ENCODE peak calls at places on chromosome 9, in six cellular contexts. One of them, this sample, is unnamed.

GRCh38 chr9:33320230-33320567 is 29.9 kb downstream of the NFX1 start:
- DNase-seq in mesenchymal stem cell: no peak
- DNase-seq in neuronal stem cell: no peak
- DNase-seq in IMR-90: no peak
- DNase-seq in mesendoderm: no peak
- DNase-seq in H1: no peak
- DNase-seq in this sample: no peak

GRCh38 chr9:2494571-2494970 is 127.0 kb upstream of the VLDLR start:
- DNase-seq in mesenchymal stem cell: peak; percentile 57
- DNase-seq in neuronal stem cell: no peak
- DNase-seq in IMR-90: peak; percentile 88
- DNase-seq in mesendoderm: peak; percentile 93
- DNase-seq in H1: no peak
- DNase-seq in this sample: peak; percentile 42

GRCh38 chr9:21687351-21687750 is 115.1 kb upstream of the MTAP start:
- DNase-seq in mesenchymal stem cell: no peak
- DNase-seq in neuronal stem cell: no peak
- DNase-seq in IMR-90: no peak
- DNase-seq in mesendoderm: no peak
- DNase-seq in H1: no peak
- DNase-seq in this sample: no peak

GRCh38 chr9:18362901-18363685 is 110.9 kb upstream of the ADAMTSL1 start:
- DNase-seq in mesenchymal stem cell: no peak
- DNase-seq in neuronal stem cell: no peak
- DNase-seq in IMR-90: peak; percentile 74
- DNase-seq in mesendoderm: peak; percentile 8
- DNase-seq in H1: no peak
- DNase-seq in this sample: no peak

GRCh38 chr9:8764041-8764440 is 964.5 kb upstream of the DMAC1 start:
- DNase-seq in mesenchymal stem cell: no peak
- DNase-seq in neuronal stem cell: no peak
- DNase-seq in IMR-90: peak; percentile 5
- DNase-seq in mesendoderm: no peak
- DNase-seq in H1: no peak
- DNase-seq in this sample: no peak

GRCh38 chr9:121279841-121280388 is 12.0 kb downstream of the GSN start:
- DNase-seq in mesenchymal stem cell: no peak
- DNase-seq in neuronal stem cell: no peak
- DNase-seq in IMR-90: no peak
- DNase-seq in mesendoderm: no peak
- DNase-seq in H1: no peak
- DNase-seq in this sample: no peak

GRCh38 chr9:112173489-112174222 is 1.4 kb downstream of the SUSD1 start:
- DNase-seq in mesenchymal stem cell: no peak
- DNase-seq in neuronal stem cell: no peak
- DNase-seq in IMR-90: no peak
- DNase-seq in mesendoderm: no peak
- DNase-seq in H1: no peak
- DNase-seq in this sample: no peak

GRCh38 chr9:100277166-100277979 is 75.4 kb downstream of the TEX10 start:
- DNase-seq in mesenchymal stem cell: peak; percentile 69
- DNase-seq in neuronal stem cell: no peak
- DNase-seq in IMR-90: peak; percentile 61
- DNase-seq in mesendoderm: no peak
- DNase-seq in H1: no peak
- DNase-seq in this sample: no peak

GRCh38 chr9:96219615-96220257 is 82.2 kb downstream of the HSD17B3 start:
- DNase-seq in mesenchymal stem cell: no peak
- DNase-seq in neuronal stem cell: no peak
- DNase-seq in IMR-90: no peak
- DNase-seq in mesendoderm: peak; percentile 62
- DNase-seq in H1: peak; percentile 84
- DNase-seq in this sample: peak; percentile 70

GRCh38 chr9:70902171-70902570 is 219.2 kb downstream of the TRPM3 start:
- DNase-seq in mesenchymal stem cell: no peak
- DNase-seq in neuronal stem cell: no peak
- DNase-seq in IMR-90: peak; percentile 18
- DNase-seq in mesendoderm: no peak
- DNase-seq in H1: no peak
- DNase-seq in this sample: no peak

DNA sequence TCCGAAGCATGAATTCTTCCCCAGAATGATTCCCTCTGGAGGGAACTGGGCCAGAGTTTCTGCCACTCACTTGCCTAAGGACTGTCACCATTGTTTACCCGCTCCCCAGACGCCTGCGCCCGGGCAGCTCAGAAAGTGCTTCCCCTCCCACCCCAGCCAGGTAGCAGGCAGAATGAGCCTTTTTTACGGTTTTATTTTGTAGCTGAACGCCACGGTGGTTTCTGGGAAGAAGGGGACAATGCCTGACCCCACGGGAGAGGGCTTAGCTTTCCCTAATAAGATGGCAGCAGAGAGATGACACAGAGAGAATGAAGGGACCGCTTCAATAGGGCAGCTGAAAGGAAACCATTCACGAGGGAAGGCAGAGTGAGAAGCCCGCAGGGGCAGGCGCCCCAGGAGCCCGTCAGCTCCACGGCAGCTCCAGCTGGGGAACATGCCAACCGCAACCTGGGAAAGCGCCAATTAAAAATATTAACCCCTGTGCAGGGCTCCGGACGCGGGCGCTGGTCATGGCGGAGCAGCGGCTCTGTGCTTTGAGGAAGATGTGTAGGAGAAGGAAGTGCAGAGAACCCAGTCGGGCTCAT is 20.4 kb upstream of the NTNG2 start:
- DNase-seq in mesenchymal stem cell: peak; percentile 2
- DNase-seq in neuronal stem cell: peak; percentile 77
- DNase-seq in IMR-90: no peak
- DNase-seq in mesendoderm: peak; percentile 28
- DNase-seq in H1: peak; percentile 57
- DNase-seq in this sample: no peak
- H2BK15ac ChIP-seq in mesenchymal stem cell: no peak overlapping the region
- H2BK15ac ChIP-seq in neuronal stem cell: no peak overlapping the region
- H2BK15ac ChIP-seq in IMR-90: no peak overlapping the region
- H2BK15ac ChIP-seq in mesendoderm: no peak overlapping the region
- H2BK15ac ChIP-seq in H1: peak overlapping the region; percentile 46
- H2BK15ac ChIP-seq in this sample: peak overlapping the region; percentile 58

DNA sequence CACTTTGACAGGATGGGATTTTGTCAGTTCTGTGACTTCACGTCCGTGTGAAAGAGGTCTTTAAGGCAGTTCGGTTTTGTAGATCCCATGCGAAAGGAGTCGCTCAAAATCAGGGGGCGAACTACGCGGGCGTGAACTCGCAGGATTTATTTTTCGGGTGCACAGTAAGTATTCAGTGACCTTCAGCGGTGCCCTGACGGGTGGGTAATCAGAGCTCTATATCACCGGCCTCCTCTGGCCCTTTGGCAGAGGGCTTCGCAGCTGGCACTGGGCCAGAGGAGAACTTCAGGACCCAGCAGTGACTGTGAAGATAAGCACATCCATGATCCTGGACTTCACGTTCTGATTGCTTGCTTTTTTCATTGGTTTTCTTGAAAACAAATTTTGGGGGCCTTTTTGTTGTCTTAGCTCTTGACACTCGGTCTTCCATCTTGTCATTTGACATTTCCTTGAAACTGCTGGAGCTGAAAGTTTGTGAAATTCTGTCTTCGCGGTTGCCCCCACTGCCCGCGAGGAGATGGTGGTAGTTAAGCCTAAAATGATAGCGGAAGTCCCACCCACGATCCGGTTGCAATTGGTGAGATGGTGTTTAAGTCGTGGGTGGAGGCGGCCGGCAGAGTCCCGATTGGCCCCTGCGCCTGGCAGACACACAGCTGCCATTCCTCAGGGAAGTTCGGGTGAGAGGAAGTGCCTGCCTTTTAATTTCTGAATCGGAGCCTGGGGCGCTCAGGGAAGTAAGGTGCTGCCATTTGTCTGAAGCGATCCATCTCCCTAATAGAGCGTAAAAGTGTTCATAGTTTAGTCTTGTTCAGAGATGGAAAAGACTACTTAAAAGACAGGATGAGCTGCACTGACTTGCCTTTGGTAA is at the start of gene FAM120AOS:
- DNase-seq in mesenchymal stem cell: peak; percentile 97
- DNase-seq in neuronal stem cell: peak; percentile 78
- DNase-seq in IMR-90: peak; percentile 95
- DNase-seq in mesendoderm: peak; percentile 97
- DNase-seq in H1: peak; percentile 81
- DNase-seq in this sample: peak; percentile 93
- H2BK15ac ChIP-seq in mesenchymal stem cell: peak within 1 kb of the TSS; percentile 40
- H2BK15ac ChIP-seq in neuronal stem cell: peak within 1 kb of the TSS; percentile 98
- H2BK15ac ChIP-seq in IMR-90: no peak within 1 kb of the TSS
- H2BK15ac ChIP-seq in mesendoderm: no peak within 1 kb of the TSS
- H2BK15ac ChIP-seq in H1: no peak within 1 kb of the TSS
- H2BK15ac ChIP-seq in this sample: no peak within 1 kb of the TSS

GRCh38 chr9:125739442-125739841 is 7.7 kb upstream of the PBX3 start:
- DNase-seq in mesenchymal stem cell: no peak
- DNase-seq in neuronal stem cell: no peak
- DNase-seq in IMR-90: no peak
- DNase-seq in mesendoderm: no peak
- DNase-seq in H1: no peak
- DNase-seq in this sample: no peak
- H2BK15ac ChIP-seq in mesenchymal stem cell: no peak overlapping the region
- H2BK15ac ChIP-seq in neuronal stem cell: no peak overlapping the region
- H2BK15ac ChIP-seq in IMR-90: no peak overlapping the region
- H2BK15ac ChIP-seq in mesendoderm: no peak overlapping the region
- H2BK15ac ChIP-seq in H1: no peak overlapping the region
- H2BK15ac ChIP-seq in this sample: no peak overlapping the region

GRCh38 chr9:23636199-23636598 is 189.8 kb downstream of the ELAVL2 start:
- DNase-seq in mesenchymal stem cell: no peak
- DNase-seq in neuronal stem cell: no peak
- DNase-seq in IMR-90: no peak
- DNase-seq in mesendoderm: no peak
- DNase-seq in H1: no peak
- DNase-seq in this sample: no peak

GRCh38 chr9:23635276-23635675 is 190.8 kb downstream of the ELAVL2 start:
- DNase-seq in mesenchymal stem cell: no peak
- DNase-seq in neuronal stem cell: no peak
- DNase-seq in IMR-90: no peak
- DNase-seq in mesendoderm: no peak
- DNase-seq in H1: no peak
- DNase-seq in this sample: no peak

GRCh38 chr9:23630488-23630887 is 195.6 kb downstream of the ELAVL2 start:
- DNase-seq in mesenchymal stem cell: no peak
- DNase-seq in neuronal stem cell: no peak
- DNase-seq in IMR-90: no peak
- DNase-seq in mesendoderm: no peak
- DNase-seq in H1: no peak
- DNase-seq in this sample: no peak
- H2BK15ac ChIP-seq in mesenchymal stem cell: no peak overlapping the region
- H2BK15ac ChIP-seq in neuronal stem cell: no peak overlapping the region
- H2BK15ac ChIP-seq in IMR-90: no peak overlapping the region
- H2BK15ac ChIP-seq in mesendoderm: no peak overlapping the region
- H2BK15ac ChIP-seq in H1: no peak overlapping the region
- H2BK15ac ChIP-seq in this sample: no peak overlapping the region

GRCh38 chr9:114077162-114077837 is 800 bp downstream of the AMBP start:
- DNase-seq in mesenchymal stem cell: no peak
- DNase-seq in neuronal stem cell: no peak
- DNase-seq in IMR-90: no peak
- DNase-seq in mesendoderm: no peak
- DNase-seq in H1: no peak
- DNase-seq in this sample: no peak
- H2BK15ac ChIP-seq in mesenchymal stem cell: no peak overlapping the region
- H2BK15ac ChIP-seq in neuronal stem cell: no peak overlapping the region
- H2BK15ac ChIP-seq in IMR-90: no peak overlapping the region
- H2BK15ac ChIP-seq in mesendoderm: no peak overlapping the region
- H2BK15ac ChIP-seq in H1: no peak overlapping the region
- H2BK15ac ChIP-seq in this sample: no peak overlapping the region

DNA sequence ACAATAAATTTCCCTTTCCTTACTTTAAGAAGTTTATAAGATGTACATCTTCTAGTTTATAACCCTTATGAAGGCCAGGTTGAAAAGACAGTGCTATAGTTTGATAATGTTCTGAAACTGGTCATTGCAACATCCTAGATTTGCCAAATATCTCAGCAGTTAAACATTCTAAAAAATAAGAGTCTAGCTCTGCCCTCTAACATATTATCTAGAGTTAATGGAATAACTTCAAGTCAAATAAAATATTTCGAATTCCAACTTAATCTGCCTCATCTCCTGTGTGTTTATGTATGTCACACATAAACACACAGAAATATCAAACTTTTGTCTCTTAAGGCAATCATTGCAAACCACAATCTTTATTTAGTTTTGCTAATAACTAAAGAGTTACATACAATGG is 796.6 kb downstream of the TLE1 start:
- DNase-seq in mesenchymal stem cell: no peak
- DNase-seq in neuronal stem cell: no peak
- DNase-seq in IMR-90: peak; percentile 42
- DNase-seq in mesendoderm: no peak
- DNase-seq in H1: no peak
- DNase-seq in this sample: no peak
- H2BK15ac ChIP-seq in mesenchymal stem cell: no peak overlapping the region
- H2BK15ac ChIP-seq in neuronal stem cell: no peak overlapping the region
- H2BK15ac ChIP-seq in IMR-90: no peak overlapping the region
- H2BK15ac ChIP-seq in mesendoderm: no peak overlapping the region
- H2BK15ac ChIP-seq in H1: no peak overlapping the region
- H2BK15ac ChIP-seq in this sample: no peak overlapping the region

DNA sequence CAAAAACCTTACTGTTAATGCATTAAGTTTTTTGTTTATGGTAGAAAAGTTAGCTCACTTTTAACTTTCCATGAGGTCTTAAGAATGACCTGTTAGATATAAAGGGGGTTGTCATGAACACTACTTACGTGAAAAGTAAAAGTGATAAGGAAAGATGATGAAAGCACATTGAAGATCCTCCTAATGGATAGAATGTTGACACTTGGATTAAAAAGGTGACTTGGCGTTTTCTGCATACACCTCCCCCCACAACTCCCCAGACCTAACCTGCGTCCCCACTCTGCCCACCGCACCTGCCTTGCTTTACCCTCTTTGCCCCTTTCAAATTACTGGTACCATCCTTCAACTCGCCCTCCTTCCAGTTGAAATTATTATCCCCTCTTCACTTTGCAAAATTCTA is 32.0 kb downstream of the TJP2 start:
- DNase-seq in mesenchymal stem cell: no peak
- DNase-seq in neuronal stem cell: no peak
- DNase-seq in IMR-90: no peak
- DNase-seq in mesendoderm: no peak
- DNase-seq in H1: no peak
- DNase-seq in this sample: no peak
- H2BK15ac ChIP-seq in mesenchymal stem cell: no peak overlapping the region
- H2BK15ac ChIP-seq in neuronal stem cell: no peak overlapping the region
- H2BK15ac ChIP-seq in IMR-90: no peak overlapping the region
- H2BK15ac ChIP-seq in mesendoderm: no peak overlapping the region
- H2BK15ac ChIP-seq in H1: no peak overlapping the region
- H2BK15ac ChIP-seq in this sample: no peak overlapping the region

DNA sequence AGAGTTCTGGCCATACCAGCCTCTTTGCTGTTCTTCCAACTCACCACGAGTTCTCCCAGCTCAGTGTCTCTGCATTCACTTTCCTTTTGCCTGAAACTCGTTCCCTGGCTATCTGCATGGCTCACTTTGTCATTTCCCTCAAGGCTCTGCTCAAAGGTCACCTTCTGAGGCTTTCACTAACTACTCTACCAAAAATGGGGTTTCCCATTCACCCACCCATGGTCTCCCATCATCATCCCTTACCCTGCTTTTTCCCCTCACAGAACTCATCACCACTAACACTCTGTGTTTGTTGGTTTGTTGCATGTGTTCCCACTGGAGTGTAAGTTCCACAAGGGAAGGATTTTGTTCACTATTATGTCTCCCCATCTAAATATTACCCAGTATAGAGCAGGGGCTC is 16.6 kb downstream of the PLGRKT start:
- DNase-seq in mesenchymal stem cell: no peak
- DNase-seq in neuronal stem cell: no peak
- DNase-seq in IMR-90: no peak
- DNase-seq in mesendoderm: no peak
- DNase-seq in H1: no peak
- DNase-seq in this sample: no peak
- H2BK15ac ChIP-seq in mesenchymal stem cell: no peak overlapping the region
- H2BK15ac ChIP-seq in neuronal stem cell: no peak overlapping the region
- H2BK15ac ChIP-seq in IMR-90: no peak overlapping the region
- H2BK15ac ChIP-seq in mesendoderm: no peak overlapping the region
- H2BK15ac ChIP-seq in H1: no peak overlapping the region
- H2BK15ac ChIP-seq in this sample: no peak overlapping the region